ENCODE peak calls at places on chromosomes 7 and 10, in nine cellular contexts. One of them, this sample, is unnamed.

GRCh38 chr7:139825666-139826290 is 3.3 kb upstream of the TBXAS1 start:
- DNase-seq in A549: no peak
- DNase-seq in naive B cell: no peak
- DNase-seq in dorsolateral prefrontal cortex: no peak
- DNase-seq in NCI-H2029 treated with DMSO at 0.1 percent for 48 hours: no peak
- DNase-seq in adrenal gland: no peak
- DNase-seq in iris pigment epithelial cell: peak; percentile 67
- DNase-seq in CD4-positive, alpha-beta T cell: no peak
- DNase-seq in Calu3: peak; percentile 59
- DNase-seq in this sample: no peak

GRCh38 chr7:67392596-67393438 is 396.2 kb downstream of the TYW1 start:
- DNase-seq in A549: no peak
- DNase-seq in naive B cell: no peak
- DNase-seq in dorsolateral prefrontal cortex: no peak
- DNase-seq in NCI-H2029 treated with DMSO at 0.1 percent for 48 hours: no peak
- DNase-seq in adrenal gland: no peak
- DNase-seq in iris pigment epithelial cell: no peak
- DNase-seq in CD4-positive, alpha-beta T cell: no peak
- DNase-seq in Calu3: no peak
- DNase-seq in this sample: no peak

GRCh38 chr7:39434012-39434411 is 132.2 kb upstream of the YAE1 start:
- DNase-seq in A549: no peak
- DNase-seq in naive B cell: no peak
- DNase-seq in dorsolateral prefrontal cortex: no peak
- DNase-seq in NCI-H2029 treated with DMSO at 0.1 percent for 48 hours: no peak
- DNase-seq in adrenal gland: no peak
- DNase-seq in iris pigment epithelial cell: no peak
- DNase-seq in CD4-positive, alpha-beta T cell: no peak
- DNase-seq in Calu3: no peak
- DNase-seq in this sample: no peak

GRCh38 chr7:55157347-55158105 is 138.7 kb downstream of the EGFR start:
- DNase-seq in A549: no peak
- DNase-seq in naive B cell: no peak
- DNase-seq in dorsolateral prefrontal cortex: no peak
- DNase-seq in NCI-H2029 treated with DMSO at 0.1 percent for 48 hours: no peak
- DNase-seq in adrenal gland: no peak
- DNase-seq in iris pigment epithelial cell: no peak
- DNase-seq in CD4-positive, alpha-beta T cell: no peak
- DNase-seq in Calu3: no peak
- DNase-seq in this sample: no peak

GRCh38 chr7:73904219-73905136 is 43.5 kb downstream of the TMEM270 start:
- DNase-seq in A549: no peak
- DNase-seq in naive B cell: no peak
- DNase-seq in dorsolateral prefrontal cortex: no peak
- DNase-seq in NCI-H2029 treated with DMSO at 0.1 percent for 48 hours: no peak
- DNase-seq in adrenal gland: no peak
- DNase-seq in iris pigment epithelial cell: no peak
- DNase-seq in CD4-positive, alpha-beta T cell: no peak
- DNase-seq in Calu3: no peak
- DNase-seq in this sample: no peak

GRCh38 chr7:5232485-5232837 is 42.4 kb downstream of the WIPI2 start:
- DNase-seq in A549: no peak
- DNase-seq in naive B cell: no peak
- DNase-seq in dorsolateral prefrontal cortex: no peak
- DNase-seq in NCI-H2029 treated with DMSO at 0.1 percent for 48 hours: no peak
- DNase-seq in adrenal gland: no peak
- DNase-seq in iris pigment epithelial cell: no peak
- DNase-seq in CD4-positive, alpha-beta T cell: no peak
- DNase-seq in Calu3: no peak
- DNase-seq in this sample: no peak

GRCh38 chr7:491292-491957 is 28.2 kb downstream of the PDGFA start:
- DNase-seq in A549: no peak
- DNase-seq in naive B cell: no peak
- DNase-seq in dorsolateral prefrontal cortex: no peak
- DNase-seq in NCI-H2029 treated with DMSO at 0.1 percent for 48 hours: no peak
- DNase-seq in adrenal gland: no peak
- DNase-seq in iris pigment epithelial cell: no peak
- DNase-seq in CD4-positive, alpha-beta T cell: no peak
- DNase-seq in Calu3: no peak
- DNase-seq in this sample: no peak

GRCh38 chr10:102413806-102414561 is 4.6 kb downstream of the PSD start:
- DNase-seq in A549: no peak
- DNase-seq in naive B cell: no peak
- DNase-seq in dorsolateral prefrontal cortex: no peak
- DNase-seq in NCI-H2029 treated with DMSO at 0.1 percent for 48 hours: no peak
- DNase-seq in adrenal gland: no peak
- DNase-seq in iris pigment epithelial cell: no peak
- DNase-seq in CD4-positive, alpha-beta T cell: no peak
- DNase-seq in Calu3: no peak
- DNase-seq in this sample: no peak

GRCh38 chr7:153440781-153441180 is 611.4 kb upstream of the DPP6 start:
- DNase-seq in A549: no peak
- DNase-seq in naive B cell: no peak
- DNase-seq in dorsolateral prefrontal cortex: no peak
- DNase-seq in NCI-H2029 treated with DMSO at 0.1 percent for 48 hours: no peak
- DNase-seq in adrenal gland: no peak
- DNase-seq in iris pigment epithelial cell: no peak
- DNase-seq in CD4-positive, alpha-beta T cell: no peak
- DNase-seq in Calu3: no peak
- DNase-seq in this sample: no peak

GRCh38 chr7:23700058-23700457 is 10.0 kb upstream of the STK31 start:
- DNase-seq in A549: no peak
- DNase-seq in naive B cell: no peak
- DNase-seq in dorsolateral prefrontal cortex: no peak
- DNase-seq in NCI-H2029 treated with DMSO at 0.1 percent for 48 hours: no peak
- DNase-seq in adrenal gland: no peak
- DNase-seq in iris pigment epithelial cell: no peak
- DNase-seq in CD4-positive, alpha-beta T cell: no peak
- DNase-seq in Calu3: no peak
- DNase-seq in this sample: no peak

GRCh38 chr10:93745411-93746065 is 12.2 kb upstream of the LGI1 start:
- DNase-seq in A549: peak; percentile 32
- DNase-seq in naive B cell: no peak
- DNase-seq in dorsolateral prefrontal cortex: no peak
- DNase-seq in NCI-H2029 treated with DMSO at 0.1 percent for 48 hours: no peak
- DNase-seq in adrenal gland: no peak
- DNase-seq in iris pigment epithelial cell: no peak
- DNase-seq in CD4-positive, alpha-beta T cell: no peak
- DNase-seq in Calu3: no peak
- DNase-seq in this sample: no peak

GRCh38 chr7:45865594-45866410 is 7.1 kb downstream of the CCDC201 start:
- DNase-seq in A549: no peak
- DNase-seq in naive B cell: no peak
- DNase-seq in dorsolateral prefrontal cortex: no peak
- DNase-seq in NCI-H2029 treated with DMSO at 0.1 percent for 48 hours: no peak
- DNase-seq in adrenal gland: no peak
- DNase-seq in iris pigment epithelial cell: no peak
- DNase-seq in CD4-positive, alpha-beta T cell: no peak
- DNase-seq in Calu3: no peak
- DNase-seq in this sample: no peak

GRCh38 chr10:72852428-72852827 is 41.1 kb upstream of the OIT3 start:
- DNase-seq in A549: no peak
- DNase-seq in naive B cell: no peak
- DNase-seq in dorsolateral prefrontal cortex: no peak
- DNase-seq in NCI-H2029 treated with DMSO at 0.1 percent for 48 hours: no peak
- DNase-seq in adrenal gland: no peak
- DNase-seq in iris pigment epithelial cell: no peak
- DNase-seq in CD4-positive, alpha-beta T cell: no peak
- DNase-seq in Calu3: no peak
- DNase-seq in this sample: no peak

GRCh38 chr7:27420702-27421101 is 178.1 kb downstream of the EVX1 start:
- DNase-seq in A549: no peak
- DNase-seq in naive B cell: no peak
- DNase-seq in dorsolateral prefrontal cortex: no peak
- DNase-seq in NCI-H2029 treated with DMSO at 0.1 percent for 48 hours: no peak
- DNase-seq in adrenal gland: no peak
- DNase-seq in iris pigment epithelial cell: no peak
- DNase-seq in CD4-positive, alpha-beta T cell: no peak
- DNase-seq in Calu3: no peak
- DNase-seq in this sample: no peak

GRCh38 chr10:122173766-122174435 is 97.2 kb upstream of the BTBD16 start:
- DNase-seq in A549: no peak
- DNase-seq in naive B cell: no peak
- DNase-seq in dorsolateral prefrontal cortex: no peak
- DNase-seq in NCI-H2029 treated with DMSO at 0.1 percent for 48 hours: no peak
- DNase-seq in adrenal gland: no peak
- DNase-seq in iris pigment epithelial cell: no peak
- DNase-seq in CD4-positive, alpha-beta T cell: no peak
- DNase-seq in Calu3: no peak
- DNase-seq in this sample: no peak

GRCh38 chr7:143882611-143883078 is 19.3 kb downstream of the TCAF1 start:
- DNase-seq in A549: no peak
- DNase-seq in naive B cell: no peak
- DNase-seq in dorsolateral prefrontal cortex: peak; percentile 73
- DNase-seq in NCI-H2029 treated with DMSO at 0.1 percent for 48 hours: peak; percentile 11
- DNase-seq in adrenal gland: peak; percentile 65
- DNase-seq in iris pigment epithelial cell: peak; percentile 40
- DNase-seq in CD4-positive, alpha-beta T cell: no peak
- DNase-seq in Calu3: peak; percentile 65
- DNase-seq in this sample: peak; percentile 71

GRCh38 chr7:130273081-130273699 is 6.5 kb downstream of the CPA2 start:
- DNase-seq in A549: no peak
- DNase-seq in naive B cell: no peak
- DNase-seq in dorsolateral prefrontal cortex: no peak
- DNase-seq in NCI-H2029 treated with DMSO at 0.1 percent for 48 hours: no peak
- DNase-seq in adrenal gland: no peak
- DNase-seq in iris pigment epithelial cell: peak; percentile 69
- DNase-seq in CD4-positive, alpha-beta T cell: no peak
- DNase-seq in Calu3: no peak
- DNase-seq in this sample: no peak

GRCh38 chr10:120253131-120253530 is 203.9 kb upstream of the PLPP4 start:
- DNase-seq in A549: no peak
- DNase-seq in naive B cell: no peak
- DNase-seq in dorsolateral prefrontal cortex: no peak
- DNase-seq in NCI-H2029 treated with DMSO at 0.1 percent for 48 hours: no peak
- DNase-seq in adrenal gland: no peak
- DNase-seq in iris pigment epithelial cell: no peak
- DNase-seq in CD4-positive, alpha-beta T cell: no peak
- DNase-seq in Calu3: no peak
- DNase-seq in this sample: no peak

GRCh38 chr10:1737222-1738061 is at the start of gene ADARB2:
- DNase-seq in A549: no peak
- DNase-seq in naive B cell: peak; percentile 42
- DNase-seq in dorsolateral prefrontal cortex: peak; percentile 83
- DNase-seq in NCI-H2029 treated with DMSO at 0.1 percent for 48 hours: peak; percentile 36
- DNase-seq in adrenal gland: no peak
- DNase-seq in iris pigment epithelial cell: peak; percentile 44
- DNase-seq in CD4-positive, alpha-beta T cell: no peak
- DNase-seq in Calu3: no peak
- DNase-seq in this sample: peak; percentile 43

GRCh38 chr10:71740069-71740468 is 20.5 kb upstream of the C10orf105 start:
- DNase-seq in A549: no peak
- DNase-seq in naive B cell: no peak
- DNase-seq in dorsolateral prefrontal cortex: no peak
- DNase-seq in NCI-H2029 treated with DMSO at 0.1 percent for 48 hours: no peak
- DNase-seq in adrenal gland: peak; percentile 85
- DNase-seq in iris pigment epithelial cell: peak; percentile 90
- DNase-seq in CD4-positive, alpha-beta T cell: no peak
- DNase-seq in Calu3: no peak
- DNase-seq in this sample: no peak

GRCh38 chr10:68897336-68897741 is 3.8 kb upstream of the DDX50 start:
- DNase-seq in A549: peak; percentile 49
- DNase-seq in naive B cell: peak; percentile 7
- DNase-seq in dorsolateral prefrontal cortex: peak; percentile 52
- DNase-seq in NCI-H2029 treated with DMSO at 0.1 percent for 48 hours: peak; percentile 13
- DNase-seq in adrenal gland: peak; percentile 67
- DNase-seq in iris pigment epithelial cell: peak; percentile 79
- DNase-seq in CD4-positive, alpha-beta T cell: no peak
- DNase-seq in Calu3: peak; percentile 70
- DNase-seq in this sample: no peak

GRCh38 chr10:44934416-44935200 is 23.5 kb downstream of the TMEM72 start:
- DNase-seq in A549: no peak
- DNase-seq in naive B cell: no peak
- DNase-seq in dorsolateral prefrontal cortex: no peak
- DNase-seq in NCI-H2029 treated with DMSO at 0.1 percent for 48 hours: no peak
- DNase-seq in adrenal gland: peak; percentile 59
- DNase-seq in iris pigment epithelial cell: no peak
- DNase-seq in CD4-positive, alpha-beta T cell: no peak
- DNase-seq in Calu3: no peak
- DNase-seq in this sample: no peak

GRCh38 chr10:119540038-119540437 is 2.5 kb downstream of the RGS10 start:
- DNase-seq in A549: no peak
- DNase-seq in naive B cell: no peak
- DNase-seq in dorsolateral prefrontal cortex: no peak
- DNase-seq in NCI-H2029 treated with DMSO at 0.1 percent for 48 hours: no peak
- DNase-seq in adrenal gland: no peak
- DNase-seq in iris pigment epithelial cell: no peak
- DNase-seq in CD4-positive, alpha-beta T cell: no peak
- DNase-seq in Calu3: no peak
- DNase-seq in this sample: no peak

GRCh38 chr10:13560597-13560996 is 26.2 kb upstream of the PRPF18 start:
- DNase-seq in A549: no peak
- DNase-seq in naive B cell: no peak
- DNase-seq in dorsolateral prefrontal cortex: no peak
- DNase-seq in NCI-H2029 treated with DMSO at 0.1 percent for 48 hours: no peak
- DNase-seq in adrenal gland: no peak
- DNase-seq in iris pigment epithelial cell: peak; percentile 34
- DNase-seq in CD4-positive, alpha-beta T cell: no peak
- DNase-seq in Calu3: no peak
- DNase-seq in this sample: no peak

GRCh38 chr10:28130267-28130666 is 131.4 kb upstream of the ODAD2 start:
- DNase-seq in A549: no peak
- DNase-seq in naive B cell: no peak
- DNase-seq in dorsolateral prefrontal cortex: no peak
- DNase-seq in NCI-H2029 treated with DMSO at 0.1 percent for 48 hours: no peak
- DNase-seq in adrenal gland: no peak
- DNase-seq in iris pigment epithelial cell: peak; percentile 80
- DNase-seq in CD4-positive, alpha-beta T cell: no peak
- DNase-seq in Calu3: no peak
- DNase-seq in this sample: no peak

GRCh38 chr7:119033641-119034040 is 809.1 kb downstream of the ANKRD7 start:
- DNase-seq in A549: no peak
- DNase-seq in naive B cell: no peak
- DNase-seq in dorsolateral prefrontal cortex: no peak
- DNase-seq in NCI-H2029 treated with DMSO at 0.1 percent for 48 hours: no peak
- DNase-seq in adrenal gland: no peak
- DNase-seq in iris pigment epithelial cell: no peak
- DNase-seq in CD4-positive, alpha-beta T cell: no peak
- DNase-seq in Calu3: no peak
- DNase-seq in this sample: no peak

GRCh38 chr10:77075916-77076315 is 561.7 kb downstream of the KCNMA1 start:
- DNase-seq in A549: no peak
- DNase-seq in naive B cell: no peak
- DNase-seq in dorsolateral prefrontal cortex: no peak
- DNase-seq in NCI-H2029 treated with DMSO at 0.1 percent for 48 hours: no peak
- DNase-seq in adrenal gland: no peak
- DNase-seq in iris pigment epithelial cell: no peak
- DNase-seq in CD4-positive, alpha-beta T cell: no peak
- DNase-seq in Calu3: no peak
- DNase-seq in this sample: no peak

GRCh38 chr7:23598321-23598720 is 1.1 kb downstream of the CCDC126 start:
- DNase-seq in A549: no peak
- DNase-seq in naive B cell: no peak
- DNase-seq in dorsolateral prefrontal cortex: no peak
- DNase-seq in NCI-H2029 treated with DMSO at 0.1 percent for 48 hours: no peak
- DNase-seq in adrenal gland: no peak
- DNase-seq in iris pigment epithelial cell: no peak
- DNase-seq in CD4-positive, alpha-beta T cell: no peak
- DNase-seq in Calu3: no peak
- DNase-seq in this sample: no peak

GRCh38 chr10:1289591-1289990 is 233.4 kb downstream of the WDR37 start:
- DNase-seq in A549: no peak
- DNase-seq in naive B cell: no peak
- DNase-seq in dorsolateral prefrontal cortex: no peak
- DNase-seq in NCI-H2029 treated with DMSO at 0.1 percent for 48 hours: no peak
- DNase-seq in adrenal gland: no peak
- DNase-seq in iris pigment epithelial cell: no peak
- DNase-seq in CD4-positive, alpha-beta T cell: no peak
- DNase-seq in Calu3: no peak
- DNase-seq in this sample: no peak

GRCh38 chr7:150435390-150436073 is 14.9 kb upstream of the GIMAP8 start:
- DNase-seq in A549: no peak
- DNase-seq in naive B cell: peak; percentile 94
- DNase-seq in dorsolateral prefrontal cortex: no peak
- DNase-seq in NCI-H2029 treated with DMSO at 0.1 percent for 48 hours: no peak
- DNase-seq in adrenal gland: no peak
- DNase-seq in iris pigment epithelial cell: no peak
- DNase-seq in CD4-positive, alpha-beta T cell: no peak
- DNase-seq in Calu3: no peak
- DNase-seq in this sample: peak; percentile 38

GRCh38 chr7:31488562-31489203 is 25.2 kb upstream of the ITPRID1 start:
- DNase-seq in A549: peak; percentile 69
- DNase-seq in naive B cell: no peak
- DNase-seq in dorsolateral prefrontal cortex: peak; percentile 59
- DNase-seq in NCI-H2029 treated with DMSO at 0.1 percent for 48 hours: no peak
- DNase-seq in adrenal gland: peak; percentile 24
- DNase-seq in iris pigment epithelial cell: peak; percentile 16
- DNase-seq in CD4-positive, alpha-beta T cell: no peak
- DNase-seq in Calu3: peak; percentile 79
- DNase-seq in this sample: no peak

This sample was measured in C1 segment of cervical spinal cord.